ENCODE peak calls at places on chromosomes 6 and 20, in eight cellular contexts. G is mesendoderm; N is heart left ventricle; O is OCI-LY7; X is CD8-positive, alpha-beta memory T cell; P is psoas muscle; U is HCT116; C is adrenal gland. R is an unnamed sample. For H3K36me3 and H3K4me1, the result is how much of the 10 kb centered on the place peaks cover.

GRCh38 chr20:51062065-51062464 is 39.2 kb upstream of the KCNG1 start:
- DNase-seq in U (no peak), P (no peak), X (no peak), C (no peak), G (no peak), N (no peak), O (no peak), R (no peak)

GRCh38 chr6:45586216-45587171 is 208.8 kb upstream of the SUPT3H start:
- DNase-seq in C (no peak), X (peak), P (no peak), U (no peak), G (peak), O (peak), N (no peak), R (no peak)

GRCh38 chr20:15849131-15849685 is 724.0 kb downstream of the KIF16B start:
- DNase-seq in C (no peak), N (no peak), U (no peak), O (no peak), G (no peak), P (no peak), X (no peak), R (no peak)

GRCh38 chr6:105522626-105523322 is 119.9 kb upstream of the PREP start:
- DNase-seq in X (no peak), U (peak), C (no peak), G (peak), O (no peak), N (no peak), P (no peak), R (no peak)

GRCh38 chr6:162234631-162235030 is 492.9 kb downstream of the PRKN start:
- DNase-seq in U (no peak), N (no peak), O (no peak), G (no peak), C (no peak), P (no peak), X (no peak), R (no peak)

GRCh38 chr6:106858653-106859092 is 115.9 kb downstream of the CD24 start:
- DNase-seq in P (no peak), U (no peak), G (no peak), C (peak), N (no peak), O (no peak), X (no peak), R (no peak)

GRCh38 chr6:7261030-7261841 is 51.8 kb downstream of the SSR1 start:
- DNase-seq in X (peak), N (peak), C (peak), U (peak), G (peak), P (peak), O (no peak), R (peak)

GRCh38 chr20:53883098-53883762 is 187.2 kb downstream of the BCAS1 start:
- DNase-seq in O (no peak), U (no peak), P (no peak), C (no peak), X (no peak), G (no peak), N (no peak), R (no peak)

GRCh38 chr6:169618526-169619490 is 83.0 kb downstream of the WDR27 start:
- DNase-seq in X (no peak), C (no peak), O (no peak), P (no peak), U (no peak), G (peak), N (no peak), R (no peak)

GRCh38 chr20:15242773-15243172 is 905.4 kb upstream of the FLRT3 start:
- DNase-seq in U (no peak), X (no peak), G (no peak), O (no peak), P (no peak), C (no peak), N (no peak), R (no peak)

GRCh38 chr6:14077193-14077853 is 40.2 kb upstream of the CD83 start:
- DNase-seq in C (no peak), P (no peak), O (no peak), U (no peak), G (peak), X (no peak), N (no peak), R (no peak)

GRCh38 chr6:84847349-84848160 is 83.2 kb upstream of the TBX18 start:
- DNase-seq in N (no peak), P (no peak), C (no peak), U (no peak), X (no peak), G (no peak), O (no peak), R (no peak)

GRCh38 chr6:20137837-20138236 is 74.4 kb downstream of the MBOAT1 start:
- DNase-seq in O (no peak), G (no peak), P (no peak), U (no peak), X (no peak), N (no peak), C (no peak), R (no peak)

GRCh38 chr6:47071681-47072080 is 29.5 kb upstream of the ADGRF1 start:
- DNase-seq in N (no peak), O (no peak), P (no peak), G (no peak), U (no peak), C (no peak), X (no peak), R (no peak)

GRCh38 chr6:32627831-32628230 is 9.4 kb upstream of the HLA-DQA1 start:
- DNase-seq in O (peak), N (peak), U (no peak), X (no peak), P (no peak), C (no peak), G (no peak), R (no peak)

GRCh38 chr6:100433726-100434435 is 30.8 kb downstream of the SIM1 start:
- DNase-seq in C (no peak), G (no peak), U (no peak), O (no peak), P (no peak), N (no peak), X (no peak), R (no peak)

GRCh38 chr20:6480328-6481030 is 287.0 kb upstream of the BMP2 start:
- DNase-seq in N (no peak), P (no peak), G (no peak), U (no peak), X (no peak), C (no peak), O (no peak), R (no peak)

GRCh38 chr20:46636981-46637860 is 14.0 kb downstream of the SLC13A3 start:
- DNase-seq in O (no peak), P (no peak), G (no peak), C (no peak), N (no peak), X (no peak), U (no peak), R (no peak)

GRCh38 chr20:33653900-33654596 is 8.1 kb upstream of the C20orf144 start:
- DNase-seq in X (no peak), O (no peak), G (peak), N (no peak), P (no peak), C (no peak), U (no peak), R (peak)

GRCh38 chr6:31821301-31822037 is 6.1 kb upstream of the HSPA1B start:
- DNase-seq in P (peak), C (peak), N (peak), O (peak), U (no peak), X (peak), G (peak), R (peak)

GRCh38 chr6:130959938-130960337 is 103.1 kb downstream of the EPB41L2 start:
- DNase-seq in N (no peak), P (no peak), X (no peak), U (no peak), O (no peak), G (no peak), C (no peak), R (no peak)

GRCh38 chr6:47197672-47198640 is 111.7 kb downstream of the TNFRSF21 start:
- DNase-seq in P (no peak), X (no peak), O (peak), N (no peak), C (no peak), G (peak), U (no peak), R (no peak)

GRCh38 chr6:69487688-69488087 is 309.1 kb downstream of the LMBRD1 start:
- DNase-seq in U (no peak), C (no peak), P (no peak), G (peak), O (peak), N (no peak), X (no peak), R (no peak)

GRCh38 chr6:20129290-20130088 is 82.8 kb downstream of the MBOAT1 start:
- DNase-seq in U (no peak), O (no peak), X (no peak), P (no peak), C (no peak), N (no peak), G (no peak), R (no peak)

GRCh38 chr6:134172020-134172766 is 119.8 kb upstream of the SLC2A12 start:
- DNase-seq in P (no peak), N (no peak), C (no peak), U (no peak), G (no peak), X (no peak), O (no peak), R (no peak)
- H3K36me3 ChIP-seq in P (under half), N (under half), C (under half), U (under half), G (under half), X (under half), O (under half), R (under half)

GRCh38 chr20:25050501-25051350 is 7.2 kb downstream of the ACSS1 start:
- DNase-seq in G (no peak), U (no peak), P (peak), N (no peak), O (no peak), X (no peak), C (no peak), R (peak)
- H3K4me1 ChIP-seq in G (under half), U (under half), P (half or more), N (half or more), O (under half), X (under half), C (under half), R (under half)

GRCh38 chr6:64325093-64325492 is 689.5 kb downstream of the PHF3 start:
- DNase-seq in P (no peak), C (no peak), G (no peak), X (no peak), O (no peak), N (no peak), U (no peak), R (no peak)
- H3K27ac ChIP-seq in P (no peak), C (no peak), G (no peak), X (no peak), O (no peak), N (no peak), U (no peak), R (no peak)

DNA sequence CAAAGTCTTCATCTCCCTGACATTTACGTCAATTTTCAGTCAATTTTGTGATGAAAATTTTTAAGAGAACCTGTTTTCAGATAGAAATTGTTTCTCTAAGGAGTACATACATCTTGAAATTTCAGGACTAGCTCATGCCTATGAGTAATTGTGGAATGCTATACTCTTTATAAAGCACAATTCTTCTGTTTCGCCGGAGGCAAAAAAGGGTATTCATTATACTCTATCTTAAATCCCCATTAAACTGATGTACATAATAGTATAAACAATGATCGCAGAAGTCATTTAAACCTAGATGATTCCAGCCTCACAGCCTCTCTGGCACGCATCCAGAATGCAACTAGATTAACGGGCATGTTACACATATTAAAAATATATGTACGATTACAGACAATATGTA is 62.6 kb downstream of the NRSN1 start:
- DNase-seq in X (no peak), O (no peak), C (no peak), N (no peak), P (no peak), G (no peak), U (no peak), R (no peak)
- H3K36me3 ChIP-seq in X (under half), O (under half), C (under half), N (under half), P (under half), G (under half), U (under half), R (under half)

GRCh38 chr20:48823960-48824497 is 3.8 kb downstream of the PREX1 start:
- DNase-seq in U (no peak), O (peak), X (no peak), P (no peak), C (no peak), G (no peak), N (no peak), R (no peak)
- H3K4me1 ChIP-seq in U (under half), O (half or more), X (half or more), P (under half), C (under half), G (under half), N (under half), R (under half)

DNA sequence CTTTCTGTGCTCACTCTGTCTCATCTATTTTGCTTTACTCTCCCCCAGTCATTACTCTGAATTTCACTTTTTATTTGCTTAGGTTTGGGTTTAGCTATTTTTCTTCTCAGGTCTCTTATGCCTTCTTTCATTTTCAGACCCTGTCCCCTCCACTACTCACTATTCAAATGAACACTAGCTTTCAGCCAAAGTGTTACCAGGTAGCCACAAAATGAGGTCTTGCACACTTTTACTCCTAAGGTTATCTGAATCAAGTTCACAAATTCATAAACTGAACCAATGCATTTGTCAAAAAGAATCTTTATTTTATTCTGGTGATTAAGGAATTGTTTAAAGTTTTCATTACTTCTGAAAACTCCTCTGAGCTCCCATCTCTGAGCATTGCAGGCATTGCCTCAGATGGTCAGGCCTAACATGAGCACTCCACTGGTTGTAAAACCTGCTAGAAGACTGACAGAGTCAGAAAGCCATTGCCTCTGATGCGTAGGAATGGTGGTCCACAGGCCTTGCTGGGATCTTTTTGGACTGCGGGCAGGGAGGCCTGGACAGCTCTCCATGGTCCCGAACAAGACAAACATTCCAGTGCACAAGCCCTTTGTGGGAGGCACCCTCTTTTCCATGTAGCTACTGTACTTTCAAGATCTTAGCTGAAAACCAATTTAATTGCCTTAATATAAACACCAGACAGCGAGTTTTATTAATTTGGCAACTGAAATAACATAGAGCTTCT is 48.5 kb downstream of the FYN start:
- DNase-seq in C (no peak), U (no peak), P (no peak), N (no peak), G (no peak), O (no peak), X (no peak), R (no peak)
- H3K27ac ChIP-seq in C (no peak), U (no peak), P (peak), N (no peak), G (no peak), O (no peak), X (no peak), R (no peak)

GRCh38 chr6:160080097-160080496 is 41.5 kb upstream of the SLC22A1 start:
- DNase-seq in C (no peak), X (no peak), G (no peak), U (no peak), N (no peak), O (no peak), P (no peak), R (no peak)

GRCh38 chr6:160079686-160080043 is 42.0 kb upstream of the SLC22A1 start:
- DNase-seq in N (no peak), C (no peak), X (no peak), G (no peak), O (no peak), U (no peak), P (no peak), R (no peak)

GRCh38 chr6:160078883-160079685 is 42.5 kb upstream of the SLC22A1 start:
- DNase-seq in X (no peak), C (no peak), G (no peak), U (no peak), N (no peak), O (no peak), P (no peak), R (no peak)

GRCh38 chr6:160076009-160076408 is 45.6 kb upstream of the SLC22A1 start:
- DNase-seq in X (no peak), C (no peak), P (no peak), G (no peak), U (no peak), N (no peak), O (no peak), R (no peak)

GRCh38 chr6:160077526-160077925 is 44.1 kb upstream of the SLC22A1 start:
- DNase-seq in X (no peak), G (no peak), U (no peak), P (no peak), N (no peak), C (no peak), O (no peak), R (no peak)
- H3K36me3 ChIP-seq in X (half or more), G (under half), U (under half), P (under half), N (half or more), C (half or more), O (half or more), R (under half)

DNA sequence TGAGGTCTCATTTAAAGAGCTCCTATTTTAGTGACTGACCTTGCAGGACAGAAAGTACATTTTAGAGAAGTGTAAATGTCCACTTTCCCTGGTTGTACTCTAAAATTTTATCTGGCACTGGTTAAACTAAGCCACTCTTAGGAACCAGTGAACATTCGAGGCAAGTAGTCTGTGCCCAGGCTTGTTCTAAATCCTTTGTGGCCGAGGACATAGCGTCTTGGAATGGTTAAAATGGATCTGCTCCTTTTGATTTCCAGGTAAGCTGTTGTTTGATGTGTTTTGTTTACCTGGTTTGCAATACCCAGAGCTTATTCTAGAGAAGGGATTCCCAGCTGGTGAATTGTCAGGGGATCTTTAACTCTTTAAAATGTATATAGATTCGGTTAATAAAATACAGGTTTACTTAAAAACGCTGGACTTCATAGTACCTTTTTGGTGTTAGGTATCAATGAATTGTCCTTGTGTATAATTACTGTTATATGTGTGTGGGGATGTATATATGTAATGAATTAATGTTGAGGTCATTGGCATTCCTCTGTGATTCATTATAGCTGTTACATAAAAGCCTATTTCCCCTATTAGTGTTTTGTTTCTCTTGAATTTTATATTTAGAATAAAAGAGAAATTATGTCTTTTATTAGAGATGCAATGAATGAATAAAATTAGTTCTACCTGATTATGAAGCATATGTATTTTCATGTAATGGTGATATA is 15.8 kb downstream of the SNX9 start:
- DNase-seq in X (no peak), U (no peak), C (no peak), G (no peak), P (no peak), N (no peak), O (no peak), R (no peak)
- H3K4me1 ChIP-seq in X (under half), U (under half), C (under half), G (under half), P (half or more), N (under half), O (under half), R (under half)

DNA sequence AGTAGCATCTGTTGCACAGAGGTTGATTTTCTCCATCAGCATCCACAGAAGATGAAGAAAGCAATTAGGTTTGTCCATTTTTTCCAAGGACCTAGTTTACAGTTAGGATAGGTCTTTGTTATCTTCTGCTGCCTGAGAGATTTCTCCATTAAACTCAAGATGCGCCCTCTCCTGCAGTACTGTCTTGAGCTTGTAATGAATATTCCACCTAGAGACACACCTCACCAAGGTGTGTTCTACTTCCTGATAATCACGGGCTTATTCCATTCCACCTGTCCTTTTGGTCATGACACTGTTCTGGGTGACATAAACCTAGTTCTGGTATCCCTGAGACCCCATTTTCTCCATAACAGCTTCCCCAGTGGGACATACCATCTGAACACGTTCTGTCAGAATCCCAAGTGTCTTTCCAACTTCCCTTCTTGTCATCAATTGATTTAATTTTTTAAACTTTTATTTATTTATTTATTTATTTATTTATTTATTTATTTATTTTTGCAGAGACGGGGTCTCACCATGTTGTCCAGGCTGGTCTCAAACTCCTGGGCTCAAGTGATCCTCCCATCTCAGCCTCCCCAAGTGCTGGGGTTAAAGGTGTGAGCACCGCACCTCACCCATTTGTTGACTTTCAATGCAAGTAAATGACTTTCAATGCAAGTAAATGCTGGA is 75.6 kb upstream of the HS3ST5 start:
- DNase-seq in U (no peak), G (no peak), C (no peak), O (no peak), P (no peak), X (no peak), N (no peak), R (no peak)
- H3K27ac ChIP-seq in U (no peak), G (no peak), C (no peak), O (no peak), P (no peak), X (no peak), N (no peak), R (no peak)

GRCh38 chr6:75676377-75676776 is 72.7 kb upstream of the MYO6 start:
- DNase-seq in O (no peak), U (no peak), G (no peak), X (no peak), N (no peak), P (no peak), C (no peak), R (no peak)
- H3K36me3 ChIP-seq in O (half or more), U (under half), G (under half), X (under half), N (half or more), P (under half), C (half or more), R (under half)

R was measured in ovary.